ENCODE peak calls at places on chromosomes 5 and 9, in four cellular contexts. X is progenitor cell of endocrine pancreas, H is left ventricle myocardium superior, R is left kidney. U is an unnamed sample.

GRCh38 chr9:97962575-97962974 is 20.6 kb upstream of the ANP32B start:
- DNase-seq in H (no peak), X (no peak), R (no peak), U (no peak)

GRCh38 chr5:119521232-119521631 is 68.9 kb downstream of the HSD17B4 start:
- DNase-seq in R (no peak), H (no peak), X (no peak), U (no peak)

GRCh38 chr5:34913072-34913471 is 2.2 kb downstream of the RAD1 start:
- DNase-seq in H (no peak), X (no peak), R (no peak), U (no peak)

GRCh38 chr5:56012281-56012963 is 17.7 kb upstream of the IL6ST start:
- DNase-seq in H (peak), R (no peak), X (no peak), U (no peak)

GRCh38 chr9:672833-673232 is 168.7 kb upstream of the DMRT1 start:
- DNase-seq in R (no peak), X (no peak), H (no peak), U (no peak)

GRCh38 chr9:96209407-96210031 is 92.5 kb downstream of the HSD17B3 start:
- DNase-seq in R (no peak), H (no peak), X (no peak), U (no peak)

GRCh38 chr9:136170291-136170901 is 34.5 kb downstream of the LHX3 start:
- DNase-seq in H (peak), R (no peak), X (peak), U (peak)

GRCh38 chr9:9752722-9753121 is 860.1 kb downstream of the PTPRD start:
- DNase-seq in R (peak), X (no peak), H (no peak), U (no peak)

GRCh38 chr9:22718653-22719052 is 272.0 kb downstream of the DMRTA1 start:
- DNase-seq in R (no peak), X (no peak), H (no peak), U (peak)

GRCh38 chr5:501040-501832 is 23.0 kb downstream of the SLC9A3 start:
- DNase-seq in H (no peak), X (no peak), R (peak), U (no peak)

GRCh38 chr5:142803428-142804111 is 33.4 kb downstream of the ARHGAP26 start:
- DNase-seq in R (no peak), X (no peak), H (no peak), U (no peak)

GRCh38 chr9:109918359-109919163 is 138.6 kb downstream of the PALM2AKAP2 start:
- DNase-seq in R (peak), X (no peak), H (no peak), U (no peak)

GRCh38 chr5:8908055-8908683 is 637.7 kb downstream of the SEMA5A start:
- DNase-seq in H (no peak), X (peak), R (peak), U (peak)

GRCh38 chr9:87725356-87725899 is 491 bp upstream of the CTSL start:
- DNase-seq in X (no peak), R (peak), H (peak), U (peak)

GRCh38 chr9:69970001-69970531 is 73.6 kb upstream of the MAMDC2 start:
- DNase-seq in X (no peak), H (no peak), R (no peak), U (no peak)

GRCh38 chr9:99851028-99851822 is 29.5 kb downstream of the NR4A3 start:
- DNase-seq in R (no peak), X (no peak), H (no peak), U (no peak)

GRCh38 chr5:174625591-174626365 is 98.6 kb upstream of the MSX2 start:
- DNase-seq in H (no peak), R (no peak), X (no peak), U (no peak)

GRCh38 chr5:149540098-149540497 is 11.1 kb downstream of the CSNK1A1 start:
- DNase-seq in R (no peak), H (no peak), X (no peak), U (no peak)

GRCh38 chr5:38853753-38854470 is 8.1 kb downstream of the OSMR start:
- DNase-seq in X (no peak), H (no peak), R (no peak), U (peak)

U was measured in GM23338.